ENCODE peak calls at places on chromosome 2, in five cellular contexts. R is DND-41, M is right lobe of liver, T is sigmoid colon, E is psoas muscle. G is an unnamed sample.

GRCh38 chr2:177758591-177759371 is 313.8 kb downstream of the PDE11A start:
- DNase-seq in R (peak), M (no peak), T (no peak), E (peak), G (peak)

GRCh38 chr2:222707102-222707688 is 35.7 kb downstream of the MOGAT1 start:
- DNase-seq in R (no peak), M (no peak), T (no peak), E (no peak), G (no peak)

GRCh38 chr2:173676647-173677046 is 288.5 kb downstream of the SP3 start:
- DNase-seq in R (no peak), M (no peak), T (no peak), E (no peak), G (no peak)

GRCh38 chr2:66897676-66898280 is 462.9 kb downstream of the MEIS1 start:
- DNase-seq in R (no peak), M (no peak), T (peak), E (no peak), G (no peak)

GRCh38 chr2:45957533-45958227 is 306.2 kb downstream of the PRKCE start:
- DNase-seq in R (no peak), M (no peak), T (no peak), E (no peak), G (no peak)

GRCh38 chr2:209845666-209846065 is 74.0 kb downstream of the UNC80 start:
- DNase-seq in R (no peak), M (no peak), T (no peak), E (no peak), G (no peak)

GRCh38 chr2:230347659-230348305 is 20.8 kb downstream of the SP140L start:
- DNase-seq in R (no peak), M (no peak), T (no peak), E (no peak), G (no peak)

GRCh38 chr2:190328748-190329147 is 9.1 kb upstream of the HIBCH start:
- DNase-seq in R (no peak), M (no peak), T (no peak), E (no peak), G (no peak)

GRCh38 chr2:60468390-60469085 is 84.9 kb downstream of the BCL11A start:
- DNase-seq in R (no peak), M (no peak), T (no peak), E (no peak), G (no peak)

GRCh38 chr2:108315408-108316193 is 26.9 kb downstream of the SULT1C2 start:
- DNase-seq in R (no peak), M (no peak), T (no peak), E (no peak), G (no peak)

GRCh38 chr2:110959233-110959632 is 161.5 kb upstream of the BCL2L11 start:
- DNase-seq in R (no peak), M (no peak), T (no peak), E (no peak), G (no peak)

GRCh38 chr2:225932741-225933413 is 533.4 kb downstream of the NYAP2 start:
- DNase-seq in R (no peak), M (no peak), T (no peak), E (no peak), G (no peak)

GRCh38 chr2:128347701-128348504 is 29.2 kb upstream of the HS6ST1 start:
- DNase-seq in R (no peak), M (peak), T (peak), E (peak), G (peak)

GRCh38 chr2:124810132-124810531 is 785.0 kb downstream of the CNTNAP5 start:
- DNase-seq in R (no peak), M (no peak), T (no peak), E (no peak), G (no peak)

GRCh38 chr2:161228511-161229240 is 68.4 kb downstream of the TANK start:
- DNase-seq in R (no peak), M (no peak), T (no peak), E (no peak), G (no peak)

GRCh38 chr2:46306320-46306719 is 9.1 kb downstream of the EPAS1 start:
- DNase-seq in R (no peak), M (no peak), T (no peak), E (no peak), G (no peak)

GRCh38 chr2:164922119-164922518 is 33.2 kb downstream of the SLC38A11 start:
- DNase-seq in R (no peak), M (no peak), T (no peak), E (no peak), G (no peak)

GRCh38 chr2:201484805-201485204 is 33.3 kb downstream of the STRADB start:
- DNase-seq in R (no peak), M (no peak), T (no peak), E (no peak), G (no peak)

GRCh38 chr2:70523996-70524965 is 29.3 kb downstream of the TGFA start:
- DNase-seq in R (peak), M (peak), T (no peak), E (no peak), G (no peak)

GRCh38 chr2:172698041-172698863 is 37.4 kb upstream of the RAPGEF4 start:
- DNase-seq in R (no peak), M (no peak), T (no peak), E (no peak), G (no peak)

GRCh38 chr2:226995625-226996041 is 159.8 kb downstream of the RHBDD1 start:
- DNase-seq in R (no peak), M (peak), T (no peak), E (peak), G (peak)

GRCh38 chr2:156037472-156037871 is 295.0 kb downstream of the NR4A2 start:
- DNase-seq in R (no peak), M (no peak), T (no peak), E (no peak), G (no peak)

GRCh38 chr2:131557558-131558321 is 30.1 kb downstream of the CCDC74A start:
- DNase-seq in R (no peak), M (no peak), T (no peak), E (no peak), G (no peak)

GRCh38 chr2:57908736-57909161 is 137.9 kb upstream of the VRK2 start:
- DNase-seq in R (no peak), M (no peak), T (no peak), E (no peak), G (no peak)

GRCh38 chr2:28810384-28811285 is at the start of gene SPDYA:
- DNase-seq in R (no peak), M (peak), T (peak), E (peak), G (peak)

GRCh38 chr2:241071677-241072111 is 30.4 kb downstream of the MTERF4 start:
- DNase-seq in R (no peak), M (no peak), T (no peak), E (no peak), G (no peak)

GRCh38 chr2:170073288-170073687 is 104.7 kb upstream of the MYO3B start:
- DNase-seq in R (no peak), M (peak), T (peak), E (no peak), G (peak)

GRCh38 chr2:9993490-9994165 is 42.1 kb downstream of the GRHL1 start:
- DNase-seq in R (no peak), M (no peak), T (peak), E (no peak), G (no peak)

GRCh38 chr2:43131890-43132522 is 94.4 kb downstream of the ZFP36L2 start:
- DNase-seq in R (peak), M (no peak), T (no peak), E (no peak), G (peak)

GRCh38 chr2:106107509-106108131 is 86.5 kb downstream of the UXS1 start:
- DNase-seq in R (no peak), M (no peak), T (no peak), E (peak), G (no peak)

GRCh38 chr2:43100883-43101662 is 125.3 kb downstream of the ZFP36L2 start:
- DNase-seq in R (no peak), M (no peak), T (peak), E (peak), G (peak)

GRCh38 chr2:8329660-8330622 is 351.9 kb upstream of the ID2 start:
- DNase-seq in R (no peak), M (peak), T (no peak), E (no peak), G (no peak)

GRCh38 chr2:186699742-186700141 is 5.9 kb downstream of the FAM171B start:
- DNase-seq in R (no peak), M (no peak), T (no peak), E (no peak), G (no peak)

GRCh38 chr2:12194936-12195335 is 448.5 kb downstream of the LPIN1 start:
- DNase-seq in R (no peak), M (no peak), T (no peak), E (no peak), G (no peak)

GRCh38 chr2:29841386-29842004 is 79.9 kb downstream of the ALK start:
- DNase-seq in R (peak), M (no peak), T (no peak), E (no peak), G (no peak)

GRCh38 chr2:35314049-35314448 is 1041.5 kb upstream of the CRIM1 start:
- DNase-seq in R (no peak), M (no peak), T (no peak), E (no peak), G (no peak)

GRCh38 chr2:233982421-233983121 is 65.4 kb downstream of the TRPM8 start:
- DNase-seq in R (no peak), M (no peak), T (no peak), E (no peak), G (no peak)

GRCh38 chr2:69619725-69620124 is 23.8 kb downstream of the AAK1 start:
- DNase-seq in R (peak), M (no peak), T (no peak), E (no peak), G (no peak)

GRCh38 chr2:103785432-103785831 is 1023.6 kb downstream of the TMEM182 start:
- DNase-seq in R (no peak), M (no peak), T (no peak), E (no peak), G (no peak)

DNA sequence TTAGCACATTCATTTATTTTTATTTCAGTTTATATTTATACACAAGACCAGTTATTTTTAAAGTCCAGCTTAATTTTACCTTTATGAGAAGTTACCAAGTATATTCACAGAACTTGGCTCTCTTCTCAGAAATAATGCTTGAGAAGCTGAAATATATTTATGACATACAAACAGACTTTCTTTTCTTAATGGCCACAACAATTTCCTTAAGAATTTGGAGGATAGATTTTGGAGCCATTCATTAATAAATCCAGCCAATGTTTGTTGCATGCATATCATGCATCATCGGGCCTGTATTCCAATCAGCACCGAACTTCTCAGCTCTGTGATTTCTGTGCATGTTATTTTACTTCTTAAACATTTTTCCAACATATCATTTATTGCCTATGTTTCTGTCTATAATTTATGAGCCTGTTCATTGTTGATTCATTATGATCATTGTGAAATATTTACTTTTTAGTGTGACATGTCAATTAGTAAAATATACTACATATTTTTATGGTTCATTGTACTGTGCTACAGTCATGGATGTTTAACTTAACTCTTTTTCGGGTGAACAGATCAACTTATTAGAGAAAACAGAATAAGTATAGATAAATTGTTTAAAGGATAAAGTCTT is 3.5 kb downstream of the GULP1 start:
- DNase-seq in R (no peak), M (no peak), T (no peak), E (no peak), G (no peak)
- H3K27ac ChIP-seq in R (no peak), M (no peak), T (peak), E (no peak), G (no peak)

DNA sequence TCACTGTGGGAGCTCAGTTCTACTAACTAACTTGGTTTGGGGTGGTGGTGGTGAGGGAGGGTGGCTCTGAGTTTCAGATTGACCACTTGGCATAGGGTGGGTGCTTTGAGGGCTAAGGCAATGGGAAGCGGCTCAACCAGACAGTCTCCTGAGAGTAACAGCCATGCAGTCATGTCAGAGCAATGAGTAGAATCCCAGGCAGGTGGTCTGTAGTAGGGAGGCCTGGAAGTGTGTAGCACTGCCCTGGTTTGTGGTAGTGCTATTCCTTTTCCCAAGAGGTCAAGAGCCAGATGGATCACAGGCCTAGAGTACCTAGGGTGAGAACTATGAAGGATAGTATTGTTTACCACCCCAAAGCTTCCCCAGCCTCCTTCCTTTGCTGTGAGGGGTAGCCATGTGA is 18.7 kb upstream of the RAPH1 start:
- DNase-seq in R (no peak), M (no peak), T (no peak), E (no peak), G (no peak)
- H3K27ac ChIP-seq in R (no peak), M (no peak), T (no peak), E (no peak), G (no peak)

GRCh38 chr2:14633031-14633430 is 514 bp downstream of the LRATD1 start:
- DNase-seq in R (no peak), M (peak), T (no peak), E (peak), G (no peak)

GRCh38 chr2:14634885-14635871 is 2.7 kb downstream of the LRATD1 start:
- DNase-seq in R (no peak), M (peak), T (peak), E (peak), G (peak)

GRCh38 chr2:14632133-14632936 is at the start of gene LRATD1:
- DNase-seq in R (no peak), M (peak), T (peak), E (peak), G (peak)

GRCh38 chr2:14634223-14634884 is 1.8 kb downstream of the LRATD1 start:
- DNase-seq in R (no peak), M (peak), T (peak), E (peak), G (peak)

GRCh38 chr2:14633451-14634211 is 1.1 kb downstream of the LRATD1 start:
- DNase-seq in R (no peak), M (peak), T (peak), E (peak), G (no peak)
- H3K27ac ChIP-seq in R (no peak), M (no peak), T (peak), E (no peak), G (peak)

GRCh38 chr2:184646593-184646992 is 48.3 kb downstream of the ZNF804A start:
- DNase-seq in R (no peak), M (no peak), T (no peak), E (no peak), G (no peak)
- H3K27ac ChIP-seq in R (no peak), M (no peak), T (no peak), E (no peak), G (no peak)

DNA sequence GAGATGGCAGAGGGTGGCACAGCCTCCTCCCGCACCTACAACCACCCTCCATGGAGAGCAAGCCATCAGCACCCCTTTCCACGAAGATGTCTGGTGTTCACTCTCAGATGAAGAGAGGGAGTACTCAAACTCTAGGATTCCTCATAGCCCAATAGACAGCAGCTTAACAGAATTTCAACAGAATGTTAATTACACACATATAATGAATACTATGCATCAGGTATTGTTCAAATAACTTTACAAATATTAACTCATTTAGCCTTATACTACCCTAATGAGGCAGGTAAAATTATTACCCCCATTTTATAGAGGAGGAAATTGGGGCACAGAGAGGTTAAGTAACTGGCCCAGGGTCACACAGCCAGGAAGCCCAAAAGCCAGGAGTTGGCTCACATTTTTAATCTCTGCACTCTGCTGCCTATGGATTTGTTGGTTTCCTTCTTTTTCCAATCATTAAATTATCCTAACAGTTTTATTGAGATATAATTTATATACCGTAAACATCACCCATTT is 39.0 kb downstream of the HS1BP3 start:
- DNase-seq in R (no peak), M (no peak), T (no peak), E (peak), G (no peak)
- H3K27ac ChIP-seq in R (no peak), M (peak), T (peak), E (peak), G (peak)

GRCh38 chr2:198973181-198973580 is 484.6 kb downstream of the SATB2 start:
- DNase-seq in R (no peak), M (no peak), T (no peak), E (no peak), G (no peak)

GRCh38 chr2:198975779-198976178 is 482.0 kb downstream of the SATB2 start:
- DNase-seq in R (no peak), M (no peak), T (no peak), E (no peak), G (no peak)

GRCh38 chr2:198968585-198968984 is 489.2 kb downstream of the SATB2 start:
- DNase-seq in R (no peak), M (no peak), T (no peak), E (no peak), G (no peak)

GRCh38 chr2:198973785-198974184 is 484.0 kb downstream of the SATB2 start:
- DNase-seq in R (no peak), M (no peak), T (no peak), E (no peak), G (no peak)
- H3K27ac ChIP-seq in R (no peak), M (no peak), T (no peak), E (no peak), G (no peak)

DNA sequence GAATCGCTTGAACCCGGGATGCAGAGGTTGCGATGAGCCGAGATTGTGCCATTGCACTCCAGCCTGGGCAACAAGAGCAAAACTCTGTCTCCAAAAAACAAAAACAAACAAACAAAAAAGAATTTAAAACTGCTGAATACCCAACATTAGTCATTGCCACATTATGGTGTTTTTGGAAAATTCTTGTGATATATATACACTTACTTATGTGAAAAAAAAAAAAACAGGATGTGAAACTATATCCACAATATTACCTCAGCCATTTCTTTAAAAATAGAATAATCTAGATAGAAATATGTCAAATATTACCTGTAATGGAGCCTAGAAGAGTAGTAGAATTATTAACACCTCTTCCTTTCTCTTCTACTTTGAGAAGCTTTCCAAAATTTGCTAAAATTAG is 288.3 kb upstream of the FN1 start:
- DNase-seq in R (no peak), M (no peak), T (no peak), E (no peak), G (no peak)
- H3K27ac ChIP-seq in R (no peak), M (no peak), T (peak), E (no peak), G (no peak)

GRCh38 chr2:88657131-88657530 is 29.9 kb upstream of the EIF2AK3 start:
- DNase-seq in R (no peak), M (no peak), T (no peak), E (no peak), G (no peak)

GRCh38 chr2:88658890-88659881 is 31.9 kb upstream of the EIF2AK3 start:
- DNase-seq in R (no peak), M (no peak), T (peak), E (peak), G (no peak)

GRCh38 chr2:88656690-88657089 is 29.4 kb upstream of the EIF2AK3 start:
- DNase-seq in R (no peak), M (no peak), T (no peak), E (no peak), G (no peak)

GRCh38 chr2:88660622-88661021 is 30.9 kb upstream of the RPIA start:
- DNase-seq in R (no peak), M (no peak), T (no peak), E (no peak), G (no peak)

DNA sequence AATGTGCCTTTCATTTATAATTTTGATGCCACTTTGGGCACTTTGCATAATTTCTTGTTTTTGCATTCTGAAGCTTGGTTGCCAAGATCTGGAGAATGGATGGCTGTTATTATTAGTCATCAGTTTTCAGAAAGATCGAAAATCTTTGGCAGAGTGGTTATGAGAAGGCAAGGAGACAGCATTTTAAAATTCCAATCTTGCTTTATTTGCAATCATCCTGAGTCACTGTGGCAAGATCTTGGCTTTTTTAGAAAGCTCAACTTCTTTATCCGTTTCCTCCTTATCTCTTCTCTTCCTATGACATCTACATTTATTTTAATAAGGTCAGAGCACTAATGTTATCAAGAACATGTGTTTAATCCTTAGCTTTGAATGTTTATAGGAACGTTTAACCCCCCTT is 31.1 kb upstream of the EIF2AK3 start:
- DNase-seq in R (no peak), M (no peak), T (no peak), E (no peak), G (no peak)
- H3K27ac ChIP-seq in R (no peak), M (no peak), T (peak), E (peak), G (no peak)